ENCODE peak calls at places on chromosome 10, in nine cellular contexts. N is tibial nerve, Y is transverse colon, E is stomach, B is A549, P is suprapubic skin, G is GM12878, H is K562, V is ovary. O is an unnamed sample.

GRCh38 chr10:79098596-79099015 is 29.8 kb downstream of the ZMIZ1 start:
- DNase-seq in N (no peak), Y (no peak), E (no peak), B (no peak), P (no peak), G (peak), H (no peak), V (no peak), O (no peak)

GRCh38 chr10:131199646-131200045 is 111.9 kb downstream of the TCERG1L start:
- DNase-seq in N (no peak), Y (no peak), E (peak), B (no peak), P (no peak), G (no peak), H (no peak), V (peak), O (peak)

GRCh38 chr10:93485690-93486089 is 3.6 kb upstream of the MYOF start:
- DNase-seq in N (no peak), Y (no peak), E (no peak), B (no peak), P (no peak), G (no peak), H (no peak), V (no peak), O (no peak)

GRCh38 chr10:120744040-120744439 is 107.1 kb upstream of the WDR11 start:
- DNase-seq in N (no peak), Y (no peak), E (no peak), B (no peak), P (no peak), G (no peak), H (no peak), V (no peak), O (no peak)

GRCh38 chr10:98308602-98309365 is 40.8 kb upstream of the LOXL4 start:
- DNase-seq in N (no peak), Y (no peak), E (no peak), B (no peak), P (no peak), G (no peak), H (no peak), V (no peak), O (no peak)

GRCh38 chr10:105807930-105808587 is 1167.0 kb downstream of the SORCS3 start:
- DNase-seq in N (no peak), Y (no peak), E (no peak), B (no peak), P (no peak), G (no peak), H (no peak), V (no peak), O (no peak)

GRCh38 chr10:119602241-119603095 is 5.7 kb upstream of the TIAL1 start:
- DNase-seq in N (no peak), Y (peak), E (no peak), B (peak), P (no peak), G (no peak), H (peak), V (no peak), O (peak)

GRCh38 chr10:58050575-58050974 is 217.1 kb downstream of the IPMK start:
- DNase-seq in N (no peak), Y (no peak), E (no peak), B (no peak), P (no peak), G (no peak), H (no peak), V (no peak), O (no peak)

GRCh38 chr10:75514830-75515229 is 83.4 kb downstream of the LRMDA start:
- DNase-seq in N (no peak), Y (no peak), E (no peak), B (no peak), P (no peak), G (no peak), H (no peak), V (no peak), O (no peak)

GRCh38 chr10:92181575-92181974 is 109.3 kb downstream of the CPEB3 start:
- DNase-seq in N (no peak), Y (no peak), E (no peak), B (no peak), P (no peak), G (no peak), H (peak), V (no peak), O (no peak)

GRCh38 chr10:22618081-22618785 is 96.1 kb downstream of the PIP4K2A start:
- DNase-seq in N (no peak), Y (no peak), E (no peak), B (peak), P (no peak), G (no peak), H (no peak), V (no peak), O (no peak)

GRCh38 chr10:32038777-32039176 is 17.4 kb downstream of the KIF5B start:
- DNase-seq in N (no peak), Y (no peak), E (no peak), B (no peak), P (no peak), G (no peak), H (no peak), V (no peak), O (no peak)

GRCh38 chr10:75406158-75407065 is 4.8 kb upstream of the ZNF503 start:
- DNase-seq in N (no peak), Y (no peak), E (peak), B (no peak), P (no peak), G (no peak), H (no peak), V (peak), O (peak)

GRCh38 chr10:12927896-12928295 is 73.6 kb downstream of the CCDC3 start:
- DNase-seq in N (no peak), Y (no peak), E (no peak), B (no peak), P (no peak), G (no peak), H (no peak), V (no peak), O (no peak)

GRCh38 chr10:87816842-87817178 is 1.2 kb downstream of the ATAD1 start:
- DNase-seq in N (no peak), Y (no peak), E (no peak), B (peak), P (no peak), G (no peak), H (no peak), V (no peak), O (no peak)

GRCh38 chr10:36606234-36606839 is 519.1 kb upstream of the ANKRD30A start:
- DNase-seq in N (no peak), Y (no peak), E (no peak), B (no peak), P (no peak), G (no peak), H (no peak), V (no peak), O (no peak)

GRCh38 chr10:44396671-44397191 is 11.8 kb upstream of the CXCL12 start:
- DNase-seq in N (no peak), Y (no peak), E (no peak), B (no peak), P (no peak), G (no peak), H (no peak), V (no peak), O (no peak)

DNA sequence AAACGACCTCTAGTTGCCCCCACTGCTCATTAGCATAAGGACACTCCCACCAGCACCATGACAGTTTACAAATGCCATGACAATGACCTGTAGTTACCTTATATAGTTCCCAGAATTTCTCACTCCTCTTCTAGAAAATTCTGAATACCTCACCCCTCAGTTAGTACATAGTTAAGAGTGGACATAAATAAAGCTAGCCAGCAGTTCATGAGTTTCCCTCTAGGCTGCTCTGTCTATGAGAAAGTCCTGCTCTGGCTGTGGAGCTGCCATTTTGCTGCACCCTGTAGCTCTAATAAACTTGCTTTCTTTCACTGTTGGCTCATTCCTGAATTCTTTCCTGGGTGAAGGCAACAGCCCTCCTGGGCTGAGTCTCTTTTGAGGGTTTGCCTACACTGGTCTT is 276.8 kb upstream of the AKR1E2 start:
- DNase-seq in N (no peak), Y (no peak), E (no peak), B (no peak), P (no peak), G (no peak), H (no peak), V (no peak), O (no peak)
- TF ChIP-seq EP300 in N (no peak), Y (no peak), E (no peak), B (no peak), P (no peak), G (no peak), H (no peak), V (no peak), O (no peak)

DNA sequence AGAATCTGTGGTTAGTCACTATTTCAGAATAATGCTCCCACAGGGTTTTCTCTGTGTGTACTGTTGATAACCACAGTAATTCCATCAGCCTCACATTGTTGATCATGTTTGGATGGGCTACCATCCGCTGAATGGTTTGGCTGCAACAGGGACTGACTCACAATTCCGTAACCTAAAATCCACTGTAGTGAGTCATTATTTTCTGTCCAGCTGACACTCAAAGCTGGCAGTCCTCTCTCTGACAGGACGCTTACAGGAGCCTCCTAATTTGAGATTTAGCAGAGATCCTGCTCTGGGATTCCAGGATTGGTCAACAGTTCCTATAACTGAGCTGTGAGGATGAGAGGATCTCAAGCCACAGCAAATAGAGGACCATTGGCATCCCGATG is 32.7 kb downstream of the VWA2 start:
- DNase-seq in N (peak), Y (no peak), E (peak), B (peak), P (peak), G (no peak), H (no peak), V (no peak), O (no peak)
- TF ChIP-seq EP300 in N (no peak), Y (no peak), E (no peak), B (no peak), P (no peak), G (no peak), H (no peak), V (no peak), O (no peak)

GRCh38 chr10:70162892-70163201 is 7.5 kb downstream of the SAR1A start:
- DNase-seq in N (no peak), Y (no peak), E (no peak), B (no peak), P (no peak), G (peak), H (no peak), V (no peak), O (no peak)
- TF ChIP-seq EP300 in N (no peak), Y (no peak), E (no peak), B (no peak), P (no peak), G (no peak), H (no peak), V (no peak), O (no peak)

GRCh38 chr10:123797813-123798212 is 93.8 kb downstream of the CPXM2 start:
- DNase-seq in N (no peak), Y (no peak), E (no peak), B (no peak), P (no peak), G (no peak), H (no peak), V (no peak), O (no peak)
- TF ChIP-seq EP300 in N (no peak), Y (no peak), E (no peak), B (no peak), P (no peak), G (no peak), H (no peak), V (no peak), O (no peak)

GRCh38 chr10:106925187-106925586 is 239.3 kb downstream of the SORCS1 start:
- DNase-seq in N (no peak), Y (no peak), E (no peak), B (no peak), P (no peak), G (no peak), H (no peak), V (no peak), O (no peak)
- TF ChIP-seq EP300 in N (no peak), Y (no peak), E (no peak), B (no peak), P (no peak), G (no peak), H (no peak), V (no peak), O (no peak)

DNA sequence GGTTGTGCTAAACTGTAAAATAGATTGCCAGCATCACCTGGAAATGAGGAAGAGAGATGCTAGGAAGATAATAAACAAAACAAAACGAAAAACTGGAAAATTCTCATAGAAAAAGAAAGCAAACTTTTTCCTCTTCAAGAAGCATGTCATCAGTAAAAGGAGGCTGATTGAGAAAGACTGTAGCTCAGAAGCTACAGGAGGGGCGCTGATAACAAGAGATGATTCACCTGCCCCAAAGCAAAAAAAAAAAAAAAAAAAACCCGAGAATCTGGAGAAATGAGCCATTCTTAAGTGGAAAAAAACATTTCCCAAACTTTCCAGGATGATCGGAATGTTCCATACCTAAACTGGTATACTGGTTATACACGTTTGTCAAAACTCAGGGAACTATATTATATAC is 130.5 kb upstream of the C1QL3 start:
- DNase-seq in N (no peak), Y (no peak), E (no peak), B (peak), P (no peak), G (no peak), H (no peak), V (no peak), O (no peak)
- TF ChIP-seq EP300 in N (no peak), Y (no peak), E (no peak), B (no peak), P (no peak), G (no peak), H (no peak), V (no peak), O (no peak)

GRCh38 chr10:100186253-100186780 is 488 bp upstream of the ERLIN1 start:
- DNase-seq in N (peak), Y (peak), E (no peak), B (peak), P (no peak), G (peak), H (peak), V (no peak), O (peak)
- TF ChIP-seq EP300 in N (no peak), Y (no peak), E (no peak), B (no peak), P (no peak), G (no peak), H (no peak), V (no peak), O (no peak)